ENCODE peak calls at places on chromosomes 4 and X, in seven cellular contexts. One of them, this sample, is unnamed.

GRCh38 chrX:21657318-21658151 is 595 bp downstream of the KLHL34 start:
- DNase-seq in foreskin fibroblast: no peak
- DNase-seq in astrocyte of the spinal cord: no peak
- DNase-seq in naive B cell: no peak
- DNase-seq in cardiac fibroblast: no peak
- DNase-seq in MCF 10A: no peak
- DNase-seq in brain pericyte: no peak
- DNase-seq in this sample: no peak

GRCh38 chr4:83660578-83660977 is 124.7 kb downstream of the GPAT3 start:
- DNase-seq in cardiac fibroblast: no peak
- DNase-seq in foreskin fibroblast: no peak
- DNase-seq in brain pericyte: no peak
- DNase-seq in MCF 10A: no peak
- DNase-seq in astrocyte of the spinal cord: no peak
- DNase-seq in naive B cell: no peak
- DNase-seq in this sample: no peak

GRCh38 chrX:30196322-30196721 is 19.0 kb upstream of the MAGEB2 start:
- DNase-seq in naive B cell: no peak
- DNase-seq in astrocyte of the spinal cord: peak
- DNase-seq in MCF 10A: peak
- DNase-seq in brain pericyte: no peak
- DNase-seq in cardiac fibroblast: peak
- DNase-seq in foreskin fibroblast: no peak
- DNase-seq in this sample: no peak

GRCh38 chr4:95183656-95184408 is 364.9 kb downstream of the UNC5C start:
- DNase-seq in foreskin fibroblast: no peak
- DNase-seq in MCF 10A: no peak
- DNase-seq in naive B cell: no peak
- DNase-seq in cardiac fibroblast: no peak
- DNase-seq in brain pericyte: no peak
- DNase-seq in astrocyte of the spinal cord: no peak
- DNase-seq in this sample: no peak

GRCh38 chrX:15761564-15762191 is 23.6 kb downstream of the CA5B start:
- DNase-seq in MCF 10A: peak
- DNase-seq in brain pericyte: no peak
- DNase-seq in cardiac fibroblast: peak
- DNase-seq in foreskin fibroblast: peak
- DNase-seq in astrocyte of the spinal cord: peak
- DNase-seq in naive B cell: peak
- DNase-seq in this sample: peak

GRCh38 chr4:86840858-86841257 is 8.3 kb downstream of the SLC10A6 start:
- DNase-seq in naive B cell: no peak
- DNase-seq in astrocyte of the spinal cord: no peak
- DNase-seq in MCF 10A: no peak
- DNase-seq in brain pericyte: no peak
- DNase-seq in cardiac fibroblast: no peak
- DNase-seq in foreskin fibroblast: peak
- DNase-seq in this sample: no peak

GRCh38 chrX:16892504-16893362 is 22.6 kb upstream of the RBBP7 start:
- DNase-seq in brain pericyte: peak
- DNase-seq in MCF 10A: peak
- DNase-seq in foreskin fibroblast: peak
- DNase-seq in cardiac fibroblast: peak
- DNase-seq in naive B cell: peak
- DNase-seq in astrocyte of the spinal cord: peak
- DNase-seq in this sample: peak

GRCh38 chr4:3461515-3462291 is 1.4 kb upstream of the DOK7 start:
- DNase-seq in foreskin fibroblast: no peak
- DNase-seq in naive B cell: no peak
- DNase-seq in astrocyte of the spinal cord: no peak
- DNase-seq in brain pericyte: no peak
- DNase-seq in MCF 10A: peak
- DNase-seq in cardiac fibroblast: peak
- DNase-seq in this sample: no peak

GRCh38 chrX:53544936-53545335 is 110.8 kb upstream of the HSD17B10 start:
- DNase-seq in cardiac fibroblast: no peak
- DNase-seq in MCF 10A: no peak
- DNase-seq in naive B cell: no peak
- DNase-seq in brain pericyte: no peak
- DNase-seq in foreskin fibroblast: no peak
- DNase-seq in astrocyte of the spinal cord: no peak
- DNase-seq in this sample: no peak

GRCh38 chr4:26388671-26389070 is 67.9 kb downstream of the RBPJ start:
- DNase-seq in MCF 10A: peak
- DNase-seq in cardiac fibroblast: no peak
- DNase-seq in naive B cell: no peak
- DNase-seq in foreskin fibroblast: no peak
- DNase-seq in astrocyte of the spinal cord: no peak
- DNase-seq in brain pericyte: no peak
- DNase-seq in this sample: no peak

GRCh38 chr4:138330531-138330930 is 88.4 kb upstream of the SLC7A11 start:
- DNase-seq in astrocyte of the spinal cord: peak
- DNase-seq in MCF 10A: no peak
- DNase-seq in cardiac fibroblast: no peak
- DNase-seq in naive B cell: no peak
- DNase-seq in brain pericyte: peak
- DNase-seq in foreskin fibroblast: no peak
- DNase-seq in this sample: no peak

GRCh38 chrX:132689741-132690140 is 200.9 kb upstream of the MBNL3 start:
- DNase-seq in naive B cell: no peak
- DNase-seq in MCF 10A: no peak
- DNase-seq in astrocyte of the spinal cord: no peak
- DNase-seq in foreskin fibroblast: no peak
- DNase-seq in cardiac fibroblast: no peak
- DNase-seq in brain pericyte: no peak
- DNase-seq in this sample: no peak

GRCh38 chr4:1008840-1009646 is 2.4 kb upstream of the FGFRL1 start:
- DNase-seq in astrocyte of the spinal cord: no peak
- DNase-seq in naive B cell: peak
- DNase-seq in foreskin fibroblast: peak
- DNase-seq in cardiac fibroblast: no peak
- DNase-seq in brain pericyte: no peak
- DNase-seq in MCF 10A: no peak
- DNase-seq in this sample: no peak

This sample was measured in GM10248.